ENCODE peak calls at places on chromosome 17, in nine cellular contexts. W is EL, L is GM18507, F is left ventricle myocardium superior, U is stomach, D is AG09319, I is GM04503, A is dermis microvascular lymphatic vessel endothelial cell, X is C1 segment of cervical spinal cord. Q is an unnamed sample.

GRCh38 chr17:49624896-49625295 is 49.2 kb downstream of the NXPH3 start:
- DNase-seq in F (no peak), W (peak), A (no peak), X (no peak), I (no peak), D (no peak), U (no peak), L (no peak), Q (no peak)

GRCh38 chr17:28563475-28563874 is 7.8 kb downstream of the PIGS start:
- DNase-seq in D (no peak), F (no peak), A (peak), I (peak), L (no peak), U (no peak), W (peak), X (no peak), Q (no peak)

GRCh38 chr17:49870298-49870697 is 22.4 kb upstream of the TAC4 start:
- DNase-seq in L (no peak), F (no peak), A (no peak), D (no peak), I (no peak), X (no peak), U (no peak), W (no peak), Q (no peak)

GRCh38 chr17:42704495-42705494 is 22.5 kb downstream of the CNTNAP1 start:
- DNase-seq in D (no peak), U (no peak), W (no peak), I (no peak), F (no peak), A (no peak), L (no peak), X (no peak), Q (no peak)

GRCh38 chr17:50055055-50055425 is 870 bp upstream of the ITGA3 start:
- DNase-seq in I (no peak), F (no peak), D (no peak), X (peak), L (no peak), W (peak), U (peak), A (no peak), Q (no peak)

GRCh38 chr17:28426081-28426519 is 20.1 kb upstream of the SLC46A1 start:
- DNase-seq in I (no peak), W (no peak), U (peak), D (no peak), L (no peak), A (no peak), F (no peak), X (no peak), Q (no peak)

GRCh38 chr17:37786481-37786880 is 41.6 kb upstream of the HNF1B start:
- DNase-seq in D (no peak), X (no peak), A (no peak), F (no peak), U (no peak), I (no peak), L (no peak), W (no peak), Q (no peak)

GRCh38 chr17:82984751-82985435 is 94.5 kb upstream of the METRNL start:
- DNase-seq in D (no peak), X (no peak), U (no peak), A (no peak), F (no peak), W (no peak), L (no peak), I (no peak), Q (no peak)

GRCh38 chr17:73773702-73774101 is 129.5 kb upstream of the SDK2 start:
- DNase-seq in I (no peak), A (no peak), D (no peak), L (no peak), W (no peak), F (no peak), X (no peak), U (no peak), Q (no peak)

GRCh38 chr17:77329741-77330531 is 189.2 kb downstream of the SEC14L1 start:
- DNase-seq in F (no peak), U (peak), D (no peak), X (no peak), A (no peak), L (no peak), I (no peak), W (no peak), Q (peak)

GRCh38 chr17:49515196-49515770 is 20.2 kb downstream of the NGFR start:
- DNase-seq in X (peak), A (peak), U (peak), L (peak), I (peak), D (peak), W (peak), F (peak), Q (peak)

GRCh38 chr17:58279736-58280479 is 827 bp downstream of the MPO start:
- DNase-seq in D (no peak), I (no peak), U (no peak), W (no peak), A (no peak), L (no peak), F (no peak), X (no peak), Q (peak)

GRCh38 chr17:75817571-75817970 is 26.6 kb downstream of the UNC13D start:
- DNase-seq in W (no peak), U (no peak), X (no peak), F (peak), L (no peak), I (no peak), D (no peak), A (no peak), Q (peak)

GRCh38 chr17:49994085-49995054 is 654 bp downstream of the DLX3 start:
- DNase-seq in L (no peak), A (no peak), D (no peak), U (no peak), I (no peak), F (no peak), X (no peak), W (no peak), Q (no peak)

GRCh38 chr17:74759243-74759801 is 10.9 kb downstream of the NHERF1 start:
- DNase-seq in X (peak), W (no peak), L (no peak), I (no peak), U (no peak), F (peak), A (no peak), D (no peak), Q (no peak)

GRCh38 chr17:31433091-31433790 is 41.8 kb downstream of the RAB11FIP4 start:
- DNase-seq in D (no peak), L (no peak), W (no peak), A (no peak), U (no peak), I (no peak), F (no peak), X (no peak), Q (no peak)

GRCh38 chr17:28783161-28783560 is 39.4 kb downstream of the TRAF4 start:
- DNase-seq in X (no peak), L (no peak), W (no peak), I (no peak), U (no peak), F (no peak), D (no peak), A (no peak), Q (no peak)

GRCh38 chr17:82838386-82839063 is 1.3 kb downstream of the ZNF750 start:
- DNase-seq in I (peak), W (peak), D (no peak), F (peak), U (no peak), X (no peak), L (no peak), A (no peak), Q (peak)

GRCh38 chr17:48930435-48930873 is 14.2 kb downstream of the SNF8 start:
- DNase-seq in X (no peak), U (no peak), W (no peak), I (no peak), L (no peak), A (no peak), D (no peak), F (no peak), Q (no peak)

GRCh38 chr17:81433656-81434055 is 38.4 kb downstream of the BAHCC1 start:
- DNase-seq in W (no peak), X (no peak), I (no peak), U (no peak), L (no peak), A (no peak), D (no peak), F (no peak), Q (no peak)

GRCh38 chr17:48440660-48441059 is 10.6 kb upstream of the SKAP1 start:
- DNase-seq in X (no peak), D (no peak), L (no peak), F (no peak), W (no peak), A (peak), U (no peak), I (no peak), Q (no peak)

GRCh38 chr17:8189041-8189710 is 804 bp downstream of the BORCS6 start:
- DNase-seq in I (no peak), F (peak), U (peak), X (no peak), A (no peak), L (no peak), W (peak), D (no peak), Q (peak)

Q was measured in left lung.